ENCODE peak calls at places on chromosomes 4 and X, in nine cellular contexts. V, N, L, X, U, J, Z, S and I are unnamed samples.

GRCh38 chr4:159549092-159549491 is 446.2 kb downstream of the RAPGEF2 start:
- DNase-seq in V (no peak), N (no peak), L (no peak), X (no peak), U (peak), J (peak), Z (no peak), S (no peak), I (no peak)

GRCh38 chr4:74671074-74671698 is 123.1 kb downstream of the BTC start:
- DNase-seq in V (no peak), N (peak), L (peak), X (no peak), U (peak), J (peak), Z (peak), S (peak), I (peak)

GRCh38 chr4:11843340-11843739 is 414.6 kb upstream of the HS3ST1 start:
- DNase-seq in V (no peak), N (no peak), L (no peak), X (no peak), U (no peak), J (no peak), Z (no peak), S (no peak), I (no peak)

GRCh38 chr4:185849543-185850185 is 37.7 kb upstream of the SORBS2 start:
- DNase-seq in V (no peak), N (peak), L (peak), X (no peak), U (no peak), J (peak), Z (no peak), S (no peak), I (no peak)

GRCh38 chr4:153099391-153100140 is 104.7 kb upstream of the TRIM2 start:
- DNase-seq in V (no peak), N (no peak), L (no peak), X (no peak), U (no peak), J (no peak), Z (no peak), S (no peak), I (no peak)

GRCh38 chrX:149145845-149146285 is 359.2 kb downstream of the IDS start:
- DNase-seq in V (no peak), N (no peak), L (no peak), X (no peak), U (no peak), J (peak), Z (no peak), S (no peak), I (no peak)

GRCh38 chrX:10602646-10603045 is 17.7 kb downstream of the MID1 start:
- DNase-seq in V (no peak), N (no peak), L (no peak), X (no peak), U (no peak), J (no peak), Z (no peak), S (no peak), I (no peak)

GRCh38 chr4:157804986-157805385 is 367.8 kb downstream of the GASK1B start:
- DNase-seq in V (no peak), N (no peak), L (no peak), X (no peak), U (no peak), J (peak), Z (peak), S (no peak), I (no peak)

GRCh38 chr4:118682928-118683327 is 2.3 kb upstream of the METTL14 start:
- DNase-seq in V (no peak), N (peak), L (no peak), X (no peak), U (peak), J (peak), Z (peak), S (no peak), I (no peak)

GRCh38 chr4:88090898-88091297 is 67.5 kb downstream of the ABCG2 start:
- DNase-seq in V (no peak), N (no peak), L (no peak), X (no peak), U (no peak), J (no peak), Z (no peak), S (no peak), I (no peak)

GRCh38 chr4:83231620-83232056 is 53.0 kb downstream of the COQ2 start:
- DNase-seq in V (no peak), N (no peak), L (no peak), X (no peak), U (peak), J (peak), Z (no peak), S (no peak), I (no peak)

GRCh38 chrX:100447563-100448397 is 37.7 kb upstream of the PCDH19 start:
- DNase-seq in V (no peak), N (peak), L (peak), X (no peak), U (peak), J (peak), Z (peak), S (peak), I (peak)

GRCh38 chr4:164529486-164529885 is 224.4 kb upstream of the SMIM31 start:
- DNase-seq in V (no peak), N (no peak), L (no peak), X (no peak), U (no peak), J (no peak), Z (no peak), S (no peak), I (no peak)

GRCh38 chrX:9062621-9063020 is 28.7 kb upstream of the FAM9B start:
- DNase-seq in V (no peak), N (no peak), L (no peak), X (no peak), U (no peak), J (no peak), Z (no peak), S (no peak), I (no peak)

GRCh38 chrX:12865359-12865758 is 1.5 kb upstream of the TLR7 start:
- DNase-seq in V (no peak), N (peak), L (no peak), X (no peak), U (no peak), J (no peak), Z (no peak), S (no peak), I (no peak)

GRCh38 chr4:180635276-180635675 is 1607.9 kb upstream of the TENM3 start:
- DNase-seq in V (no peak), N (no peak), L (no peak), X (no peak), U (peak), J (no peak), Z (peak), S (peak), I (no peak)

GRCh38 chr4:10028910-10029309 is 7.6 kb upstream of the SLC2A9 start:
- DNase-seq in V (no peak), N (no peak), L (no peak), X (no peak), U (no peak), J (peak), Z (peak), S (peak), I (no peak)

GRCh38 chr4:89119166-89119565 is 7.8 kb downstream of the TIGD2 start:
- DNase-seq in V (no peak), N (no peak), L (no peak), X (no peak), U (no peak), J (peak), Z (no peak), S (no peak), I (no peak)